ENCODE peak calls at places on chromosomes 12 and 14, in seven cellular contexts. One of them, this sample, is unnamed.

GRCh38 chr12:6180300-6181051 is 19.7 kb upstream of the CD9 start:
- DNase-seq in psoas muscle: peak
- DNase-seq in astrocyte: peak
- DNase-seq in Panc1: no peak
- DNase-seq in PC-9: peak
- DNase-seq in fibroblast of the aortic adventitia: peak
- DNase-seq in pancreas: no peak
- DNase-seq in this sample: no peak

GRCh38 chr12:44640831-44641230 is 235.3 kb downstream of the NELL2 start:
- DNase-seq in psoas muscle: no peak
- DNase-seq in astrocyte: no peak
- DNase-seq in Panc1: no peak
- DNase-seq in PC-9: no peak
- DNase-seq in fibroblast of the aortic adventitia: no peak
- DNase-seq in pancreas: no peak
- DNase-seq in this sample: no peak

GRCh38 chr14:94079891-94080605 is 954 bp downstream of the DDX24 start:
- DNase-seq in psoas muscle: no peak
- DNase-seq in astrocyte: peak
- DNase-seq in Panc1: no peak
- DNase-seq in PC-9: no peak
- DNase-seq in fibroblast of the aortic adventitia: peak
- DNase-seq in pancreas: no peak
- DNase-seq in this sample: no peak

GRCh38 chr12:6941786-6942185 is 1.8 kb upstream of the RNU7-1 start:
- DNase-seq in psoas muscle: peak
- DNase-seq in astrocyte: no peak
- DNase-seq in Panc1: no peak
- DNase-seq in PC-9: no peak
- DNase-seq in fibroblast of the aortic adventitia: no peak
- DNase-seq in pancreas: no peak
- DNase-seq in this sample: no peak

GRCh38 chr14:22422238-22422637 is 166.8 kb downstream of the DAD1 start:
- DNase-seq in psoas muscle: no peak
- DNase-seq in astrocyte: no peak
- DNase-seq in Panc1: no peak
- DNase-seq in PC-9: no peak
- DNase-seq in fibroblast of the aortic adventitia: no peak
- DNase-seq in pancreas: peak
- DNase-seq in this sample: no peak

GRCh38 chr12:132492951-132493350 is 3.0 kb downstream of the FBRSL1 start:
- DNase-seq in psoas muscle: no peak
- DNase-seq in astrocyte: no peak
- DNase-seq in Panc1: no peak
- DNase-seq in PC-9: no peak
- DNase-seq in fibroblast of the aortic adventitia: no peak
- DNase-seq in pancreas: no peak
- DNase-seq in this sample: no peak

GRCh38 chr12:89856431-89856830 is 147.8 kb upstream of the ATP2B1 start:
- DNase-seq in psoas muscle: no peak
- DNase-seq in astrocyte: peak
- DNase-seq in Panc1: no peak
- DNase-seq in PC-9: no peak
- DNase-seq in fibroblast of the aortic adventitia: peak
- DNase-seq in pancreas: no peak
- DNase-seq in this sample: peak

GRCh38 chr14:67663633-67664032 is 10.8 kb downstream of the VTI1B start:
- DNase-seq in psoas muscle: no peak
- DNase-seq in astrocyte: no peak
- DNase-seq in Panc1: no peak
- DNase-seq in PC-9: no peak
- DNase-seq in fibroblast of the aortic adventitia: no peak
- DNase-seq in pancreas: no peak
- DNase-seq in this sample: no peak

GRCh38 chr12:115322275-115322674 is 638.3 kb upstream of the TBX3 start:
- DNase-seq in psoas muscle: no peak
- DNase-seq in astrocyte: peak
- DNase-seq in Panc1: no peak
- DNase-seq in PC-9: no peak
- DNase-seq in fibroblast of the aortic adventitia: peak
- DNase-seq in pancreas: no peak
- DNase-seq in this sample: no peak

GRCh38 chr12:48028541-48029400 is 24.5 kb upstream of the COL2A1 start:
- DNase-seq in psoas muscle: no peak
- DNase-seq in astrocyte: no peak
- DNase-seq in Panc1: no peak
- DNase-seq in PC-9: no peak
- DNase-seq in fibroblast of the aortic adventitia: no peak
- DNase-seq in pancreas: no peak
- DNase-seq in this sample: no peak

GRCh38 chr14:84343637-84344036 is 1186.3 kb upstream of the FLRT2 start:
- DNase-seq in psoas muscle: no peak
- DNase-seq in astrocyte: peak
- DNase-seq in Panc1: no peak
- DNase-seq in PC-9: no peak
- DNase-seq in fibroblast of the aortic adventitia: peak
- DNase-seq in pancreas: no peak
- DNase-seq in this sample: no peak

GRCh38 chr12:100919116-100919515 is 124.5 kb downstream of the ANO4 start:
- DNase-seq in psoas muscle: no peak
- DNase-seq in astrocyte: no peak
- DNase-seq in Panc1: no peak
- DNase-seq in PC-9: no peak
- DNase-seq in fibroblast of the aortic adventitia: peak
- DNase-seq in pancreas: no peak
- DNase-seq in this sample: no peak

GRCh38 chr12:127773520-127773919 is 493.4 kb upstream of the TMEM132C start:
- DNase-seq in psoas muscle: no peak
- DNase-seq in astrocyte: no peak
- DNase-seq in Panc1: no peak
- DNase-seq in PC-9: no peak
- DNase-seq in fibroblast of the aortic adventitia: no peak
- DNase-seq in pancreas: no peak
- DNase-seq in this sample: no peak

GRCh38 chr14:61388173-61388975 is 67.0 kb downstream of the PRKCH start:
- DNase-seq in psoas muscle: no peak
- DNase-seq in astrocyte: peak
- DNase-seq in Panc1: no peak
- DNase-seq in PC-9: peak
- DNase-seq in fibroblast of the aortic adventitia: peak
- DNase-seq in pancreas: no peak
- DNase-seq in this sample: peak

GRCh38 chr12:32918890-32919791 is 22.6 kb upstream of the PKP2 start:
- DNase-seq in psoas muscle: no peak
- DNase-seq in astrocyte: peak
- DNase-seq in Panc1: no peak
- DNase-seq in PC-9: peak
- DNase-seq in fibroblast of the aortic adventitia: peak
- DNase-seq in pancreas: no peak
- DNase-seq in this sample: no peak

GRCh38 chr12:67472551-67472950 is 176.0 kb upstream of the DYRK2 start:
- DNase-seq in psoas muscle: peak
- DNase-seq in astrocyte: no peak
- DNase-seq in Panc1: no peak
- DNase-seq in PC-9: no peak
- DNase-seq in fibroblast of the aortic adventitia: peak
- DNase-seq in pancreas: no peak
- DNase-seq in this sample: no peak

GRCh38 chr12:13152281-13152680 is 44.2 kb upstream of the EMP1 start:
- DNase-seq in psoas muscle: peak
- DNase-seq in astrocyte: no peak
- DNase-seq in Panc1: no peak
- DNase-seq in PC-9: no peak
- DNase-seq in fibroblast of the aortic adventitia: peak
- DNase-seq in pancreas: no peak
- DNase-seq in this sample: no peak

GRCh38 chr12:50659690-50660424 is 104.0 kb upstream of the ATF1 start:
- DNase-seq in psoas muscle: no peak
- DNase-seq in astrocyte: no peak
- DNase-seq in Panc1: no peak
- DNase-seq in PC-9: no peak
- DNase-seq in fibroblast of the aortic adventitia: no peak
- DNase-seq in pancreas: no peak
- DNase-seq in this sample: no peak

GRCh38 chr12:85755760-85756159 is 80.4 kb downstream of the RASSF9 start:
- DNase-seq in psoas muscle: no peak
- DNase-seq in astrocyte: no peak
- DNase-seq in Panc1: no peak
- DNase-seq in PC-9: no peak
- DNase-seq in fibroblast of the aortic adventitia: no peak
- DNase-seq in pancreas: no peak
- DNase-seq in this sample: no peak

GRCh38 chr12:109804820-109805761 is 28.1 kb downstream of the TRPV4 start:
- DNase-seq in psoas muscle: peak
- DNase-seq in astrocyte: peak
- DNase-seq in Panc1: peak
- DNase-seq in PC-9: peak
- DNase-seq in fibroblast of the aortic adventitia: peak
- DNase-seq in pancreas: peak
- DNase-seq in this sample: no peak

GRCh38 chr12:75641031-75641780 is 129.8 kb upstream of the KRR1 start:
- DNase-seq in psoas muscle: no peak
- DNase-seq in astrocyte: peak
- DNase-seq in Panc1: no peak
- DNase-seq in PC-9: no peak
- DNase-seq in fibroblast of the aortic adventitia: peak
- DNase-seq in pancreas: no peak
- DNase-seq in this sample: peak

GRCh38 chr12:71144682-71145081 is 13.1 kb downstream of the TSPAN8 start:
- DNase-seq in psoas muscle: no peak
- DNase-seq in astrocyte: no peak
- DNase-seq in Panc1: no peak
- DNase-seq in PC-9: no peak
- DNase-seq in fibroblast of the aortic adventitia: no peak
- DNase-seq in pancreas: no peak
- DNase-seq in this sample: no peak

GRCh38 chr12:41189395-41190251 is 1.5 kb downstream of the PDZRN4 start:
- DNase-seq in psoas muscle: no peak
- DNase-seq in astrocyte: no peak
- DNase-seq in Panc1: no peak
- DNase-seq in PC-9: no peak
- DNase-seq in fibroblast of the aortic adventitia: no peak
- DNase-seq in pancreas: no peak
- DNase-seq in this sample: no peak

GRCh38 chr12:125549836-125550235 is 484.6 kb downstream of the AACS start:
- DNase-seq in psoas muscle: no peak
- DNase-seq in astrocyte: no peak
- DNase-seq in Panc1: peak
- DNase-seq in PC-9: no peak
- DNase-seq in fibroblast of the aortic adventitia: no peak
- DNase-seq in pancreas: no peak
- DNase-seq in this sample: no peak

DNA sequence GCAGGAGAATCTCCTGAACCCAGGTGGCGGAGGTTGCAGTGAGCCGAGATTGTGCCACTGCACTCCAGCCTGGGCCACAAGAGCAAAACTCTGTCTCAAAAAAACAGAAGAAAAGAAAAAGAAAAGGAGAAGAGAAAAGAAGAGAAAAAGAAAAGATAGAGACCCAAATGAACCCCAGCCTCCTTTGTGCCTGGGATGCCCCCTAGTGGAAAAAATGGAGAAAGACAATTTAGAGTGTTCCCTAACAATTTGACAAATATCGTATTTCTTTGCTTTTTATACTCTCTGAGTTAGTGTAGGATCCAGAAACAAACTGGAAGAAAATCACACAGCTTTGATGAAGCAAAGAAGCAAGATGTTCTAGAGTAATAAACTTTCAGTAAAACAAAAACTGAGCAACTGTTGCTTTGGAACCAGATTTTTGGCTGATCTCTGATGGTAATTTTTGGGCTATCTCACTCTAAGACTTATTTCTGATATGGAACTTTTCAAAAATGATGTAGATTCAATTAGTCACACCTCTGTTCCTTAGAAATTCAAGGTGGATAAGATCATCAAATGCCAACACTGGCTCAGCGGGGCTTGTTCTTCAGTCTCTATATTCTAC is 18.6 kb upstream of the PRKAB1 start:
- DNase-seq in psoas muscle: no peak
- DNase-seq in astrocyte: no peak
- DNase-seq in Panc1: no peak
- DNase-seq in PC-9: no peak
- DNase-seq in fibroblast of the aortic adventitia: peak
- DNase-seq in pancreas: no peak
- DNase-seq in this sample: no peak
- TF ChIP-seq CTCF in psoas muscle: peak
- TF ChIP-seq CTCF in astrocyte: peak
- TF ChIP-seq CTCF in Panc1: peak
- TF ChIP-seq CTCF in PC-9: peak
- TF ChIP-seq CTCF in fibroblast of the aortic adventitia: peak
- TF ChIP-seq CTCF in pancreas: peak
- TF ChIP-seq CTCF in this sample: peak

GRCh38 chr12:57756406-57757341 is 1.8 kb downstream of the MARCHF9 start:
- DNase-seq in psoas muscle: peak
- DNase-seq in astrocyte: no peak
- DNase-seq in Panc1: no peak
- DNase-seq in PC-9: no peak
- DNase-seq in fibroblast of the aortic adventitia: no peak
- DNase-seq in pancreas: peak
- DNase-seq in this sample: no peak
- H3K4me3 ChIP-seq in psoas muscle: peak
- H3K4me3 ChIP-seq in astrocyte: no peak
- H3K4me3 ChIP-seq in Panc1: peak
- H3K4me3 ChIP-seq in PC-9: peak
- H3K4me3 ChIP-seq in fibroblast of the aortic adventitia: no peak
- H3K4me3 ChIP-seq in pancreas: peak
- H3K4me3 ChIP-seq in this sample: no peak

GRCh38 chr14:103123634-103124500 is 606 bp downstream of the TNFAIP2 start:
- DNase-seq in psoas muscle: peak
- DNase-seq in astrocyte: no peak
- DNase-seq in Panc1: no peak
- DNase-seq in PC-9: peak
- DNase-seq in fibroblast of the aortic adventitia: peak
- DNase-seq in pancreas: no peak
- DNase-seq in this sample: no peak
- TF ChIP-seq CTCF in psoas muscle: peak
- TF ChIP-seq CTCF in astrocyte: peak
- TF ChIP-seq CTCF in Panc1: peak
- TF ChIP-seq CTCF in PC-9: peak
- TF ChIP-seq CTCF in fibroblast of the aortic adventitia: peak
- TF ChIP-seq CTCF in pancreas: no peak
- TF ChIP-seq CTCF in this sample: peak

GRCh38 chr12:80299219-80299618 is 144.8 kb upstream of the PTPRQ start:
- DNase-seq in psoas muscle: no peak
- DNase-seq in astrocyte: no peak
- DNase-seq in Panc1: no peak
- DNase-seq in PC-9: no peak
- DNase-seq in fibroblast of the aortic adventitia: no peak
- DNase-seq in pancreas: no peak
- DNase-seq in this sample: no peak

GRCh38 chr12:80299976-80300375 is 144.1 kb upstream of the PTPRQ start:
- DNase-seq in psoas muscle: no peak
- DNase-seq in astrocyte: no peak
- DNase-seq in Panc1: no peak
- DNase-seq in PC-9: no peak
- DNase-seq in fibroblast of the aortic adventitia: no peak
- DNase-seq in pancreas: no peak
- DNase-seq in this sample: no peak
- H3K4me3 ChIP-seq in psoas muscle: no peak
- H3K4me3 ChIP-seq in astrocyte: no peak
- H3K4me3 ChIP-seq in Panc1: no peak
- H3K4me3 ChIP-seq in PC-9: no peak
- H3K4me3 ChIP-seq in fibroblast of the aortic adventitia: no peak
- H3K4me3 ChIP-seq in pancreas: no peak
- H3K4me3 ChIP-seq in this sample: no peak

GRCh38 chr12:96399919-96400630 is at the start of gene CDK17:
- DNase-seq in psoas muscle: peak
- DNase-seq in astrocyte: peak
- DNase-seq in Panc1: no peak
- DNase-seq in PC-9: peak
- DNase-seq in fibroblast of the aortic adventitia: peak
- DNase-seq in pancreas: peak
- DNase-seq in this sample: no peak
- TF ChIP-seq CTCF in psoas muscle: peak
- TF ChIP-seq CTCF in astrocyte: peak
- TF ChIP-seq CTCF in Panc1: peak
- TF ChIP-seq CTCF in PC-9: no peak
- TF ChIP-seq CTCF in fibroblast of the aortic adventitia: peak
- TF ChIP-seq CTCF in pancreas: no peak
- TF ChIP-seq CTCF in this sample: peak